ENCODE peak calls at places on chromosomes 13 and 19, in four cellular contexts. Q, N, S and Y are unnamed samples.

GRCh38 chr19:39809368-39809767 is 24.6 kb downstream of the DYRK1B start:
- DNase-seq in Q (no peak), N (no peak), S (no peak), Y (no peak)

GRCh38 chr13:60001892-60002291 is 161.8 kb downstream of the DIAPH3 start:
- DNase-seq in Q (no peak), N (no peak), S (no peak), Y (no peak)

GRCh38 chr19:4174212-4174894 is 8.0 kb downstream of the SIRT6 start:
- DNase-seq in Q (no peak), N (no peak), S (no peak), Y (no peak)

GRCh38 chr19:10193666-10194499 is 870 bp downstream of the DNMT1 start:
- DNase-seq in Q (peak; percentile 76), N (peak; percentile 3), S (peak; percentile 64), Y (peak; percentile 48)

GRCh38 chr19:51272183-51272817 is 21.4 kb downstream of the SIGLECL1 start:
- DNase-seq in Q (no peak), N (no peak), S (no peak), Y (no peak)

GRCh38 chr19:8259142-8259921 is 48.8 kb downstream of the CD320 start:
- DNase-seq in Q (no peak), N (no peak), S (no peak), Y (no peak)

GRCh38 chr13:46097015-46097414 is 7.8 kb downstream of the CPB2 start:
- DNase-seq in Q (no peak), N (no peak), S (peak; percentile 14), Y (no peak)

GRCh38 chr19:48509467-48510194 is 2.0 kb downstream of the LMTK3 start:
- DNase-seq in Q (no peak), N (no peak), S (no peak), Y (peak; percentile 53)

GRCh38 chr19:42289556-42290041 is 12.3 kb upstream of the PRR19 start:
- DNase-seq in Q (no peak), N (no peak), S (no peak), Y (no peak)

GRCh38 chr19:7366701-7367420 is 18.1 kb downstream of the ARHGEF18 start:
- DNase-seq in Q (peak; percentile 33), N (no peak), S (peak; percentile 35), Y (no peak)

GRCh38 chr13:66353664-66354063 is 876.5 kb downstream of the PCDH9 start:
- DNase-seq in Q (no peak), N (no peak), S (no peak), Y (no peak)

GRCh38 chr13:43785166-43785680 is 1.5 kb downstream of the ENOX1 start:
- DNase-seq in Q (peak; percentile 2), N (no peak), S (no peak), Y (no peak)

GRCh38 chr13:113823771-113824170 is 40.1 kb downstream of the GAS6 start:
- DNase-seq in Q (no peak), N (no peak), S (no peak), Y (no peak)

GRCh38 chr19:41399525-41399924 is 1.9 kb downstream of the BCKDHA start:
- DNase-seq in Q (no peak), N (no peak), S (no peak), Y (no peak)

GRCh38 chr19:45863840-45864628 is at the start of gene FOXA3:
- DNase-seq in Q (peak; percentile 17), N (no peak), S (peak; percentile 62), Y (peak; percentile 83)

GRCh38 chr13:86464193-86464592 is 665.0 kb upstream of the SLITRK6 start:
- DNase-seq in Q (no peak), N (no peak), S (no peak), Y (no peak)

GRCh38 chr19:49712397-49712859 is 21.5 kb downstream of the CPT1C start:
- DNase-seq in Q (peak; percentile 1), N (no peak), S (peak; percentile 22), Y (peak; percentile 96)

GRCh38 chr19:54104998-54105715 is 2.5 kb downstream of the NDUFA3 start:
- DNase-seq in Q (no peak), N (no peak), S (no peak), Y (no peak)

GRCh38 chr19:54916822-54917221 is 10.9 kb downstream of the NCR1 start:
- DNase-seq in Q (no peak), N (no peak), S (no peak), Y (no peak)

GRCh38 chr13:113209336-113209879 is at the start of gene CUL4A:
- DNase-seq in Q (peak; percentile 60), N (peak; percentile 84), S (peak; percentile 84), Y (peak; percentile 71)

GRCh38 chr13:102591988-102592781 is 4.6 kb upstream of the TPP2 start:
- DNase-seq in Q (peak; percentile 75), N (peak; percentile 74), S (peak; percentile 74), Y (peak; percentile 87)

GRCh38 chr13:47853236-47853635 is 147.8 kb downstream of the SUCLA2 start:
- DNase-seq in Q (no peak), N (no peak), S (peak; percentile 9), Y (no peak)

GRCh38 chr19:17751103-17751911 is at the start of gene FCHO1:
- DNase-seq in Q (no peak), N (no peak), S (no peak), Y (no peak)

GRCh38 chr13:37058801-37059135 is 720 bp downstream of the SUPT20H start:
- DNase-seq in Q (no peak), N (no peak), S (no peak), Y (peak; percentile 27)

GRCh38 chr19:49808762-49809154 is 4.3 kb downstream of the FUZ start:
- DNase-seq in Q (peak; percentile 71), N (peak; percentile 94), S (peak; percentile 88), Y (peak; percentile 98)

GRCh38 chr13:30976041-30976440 is 43.6 kb downstream of the TEX26 start:
- DNase-seq in Q (no peak), N (no peak), S (peak; percentile 52), Y (no peak)
- H3K14ac ChIP-seq in Q (peak overlapping the region; percentile 52), N (no peak overlapping the region), S (no peak overlapping the region), Y (no peak overlapping the region)

GRCh38 chr19:35093430-35093829 is 22.2 kb upstream of the FXYD3 start:
- DNase-seq in Q (no peak), N (no peak), S (no peak), Y (no peak)
- H3K14ac ChIP-seq in Q (no peak overlapping the region), N (no peak overlapping the region), S (no peak overlapping the region), Y (no peak overlapping the region)

GRCh38 chr19:2469102-2469914 is 6.6 kb upstream of the GADD45B start:
- DNase-seq in Q (peak; percentile 78), N (no peak), S (peak; percentile 83), Y (peak; percentile 83)
- H3K14ac ChIP-seq in Q (peak overlapping the region; percentile 1), N (no peak overlapping the region), S (no peak overlapping the region), Y (peak overlapping the region; percentile 72)

GRCh38 chr13:51221674-51222509 is at the start of gene FAM124A:
- DNase-seq in Q (peak; percentile 4), N (peak; percentile 70), S (peak; percentile 32), Y (no peak)
- H3K14ac ChIP-seq in Q (no peak within 1 kb of the TSS), N (peak within 1 kb of the TSS; percentile 100), S (no peak within 1 kb of the TSS), Y (peak within 1 kb of the TSS; percentile 41)

DNA sequence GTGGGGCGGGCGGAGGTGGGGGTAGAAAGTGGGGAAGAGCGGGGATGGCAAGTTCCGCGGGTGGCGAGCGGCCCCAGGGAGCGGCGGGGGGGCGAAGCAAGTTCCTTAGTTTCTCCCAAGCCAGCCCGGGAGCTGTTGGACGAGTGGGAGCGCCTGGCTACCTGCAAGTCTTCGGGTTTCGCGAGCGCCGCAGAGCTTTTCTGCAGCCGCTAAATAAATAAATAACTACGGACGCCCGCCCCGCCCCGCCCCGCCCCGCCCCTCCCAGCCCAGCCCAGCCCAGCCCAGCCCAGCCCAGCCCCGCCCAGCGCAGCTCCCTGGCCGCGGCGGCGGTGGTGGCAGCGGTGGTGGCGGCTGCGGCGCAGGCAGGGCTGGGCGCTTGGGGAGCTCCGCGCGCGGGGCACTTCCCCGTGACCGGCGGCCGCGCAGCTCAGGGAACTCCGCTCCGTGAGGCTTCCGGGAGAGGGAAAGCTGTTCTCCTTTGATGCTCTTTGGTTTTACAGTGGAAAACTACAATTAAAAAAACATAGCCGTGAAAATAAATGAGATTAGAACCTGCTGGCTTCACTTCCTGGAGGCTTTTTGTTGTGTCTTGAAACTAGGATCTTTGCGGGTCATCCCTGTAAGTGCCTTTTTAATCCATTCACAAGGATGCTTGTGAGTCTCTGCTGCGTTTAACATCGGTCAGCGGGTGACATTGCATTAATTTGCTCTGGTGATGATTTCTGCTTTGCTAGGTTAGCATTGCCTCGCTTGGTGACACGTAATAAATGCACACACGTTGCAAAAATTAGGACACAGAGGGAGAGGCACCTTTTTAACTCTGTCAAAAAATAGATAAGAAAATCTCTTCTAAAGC is at the start of gene UBE2L5:
- DNase-seq in Q (peak; percentile 74), N (peak; percentile 66), S (peak; percentile 82), Y (peak; percentile 89)
- H3K14ac ChIP-seq in Q (peak within 1 kb of the TSS; percentile 60), N (no peak within 1 kb of the TSS), S (no peak within 1 kb of the TSS), Y (peak within 1 kb of the TSS; percentile 67)

GRCh38 chr19:485583-486236 is 10.6 kb upstream of the MADCAM1 start:
- DNase-seq in Q (no peak), N (peak; percentile 75), S (peak; percentile 76), Y (no peak)
- H3K14ac ChIP-seq in Q (no peak overlapping the region), N (peak overlapping the region; percentile 26), S (no peak overlapping the region), Y (no peak overlapping the region)

GRCh38 chr13:99500839-99501134 is 485 bp upstream of the TM9SF2 start:
- DNase-seq in Q (no peak), N (no peak), S (no peak), Y (no peak)

GRCh38 chr13:99501952-99502310 is 659 bp downstream of the TM9SF2 start:
- DNase-seq in Q (peak; percentile 31), N (no peak), S (peak; percentile 52), Y (no peak)

GRCh38 chr13:99498304-99499161 is 2.7 kb upstream of the TM9SF2 start:
- DNase-seq in Q (peak; percentile 95), N (peak; percentile 94), S (peak; percentile 97), Y (peak; percentile 100)

GRCh38 chr13:99505814-99506269 is 4.6 kb downstream of the TM9SF2 start:
- DNase-seq in Q (peak; percentile 63), N (no peak), S (peak; percentile 64), Y (no peak)

GRCh38 chr13:99501135-99501951 is at the start of gene TM9SF2:
- DNase-seq in Q (peak; percentile 97), N (peak; percentile 98), S (peak; percentile 97), Y (peak; percentile 99)
- H3K14ac ChIP-seq in Q (peak within 1 kb of the TSS; percentile 95), N (peak within 1 kb of the TSS; percentile 60), S (no peak within 1 kb of the TSS), Y (peak within 1 kb of the TSS; percentile 75)

GRCh38 chr19:56667311-56667870 is 4.2 kb downstream of the ZNF835 start:
- DNase-seq in Q (no peak), N (no peak), S (no peak), Y (no peak)
- H3K14ac ChIP-seq in Q (no peak overlapping the region), N (no peak overlapping the region), S (no peak overlapping the region), Y (no peak overlapping the region)

GRCh38 chr19:43754562-43755255 is at the start of gene SMG9:
- DNase-seq in Q (peak; percentile 97), N (peak; percentile 99), S (peak; percentile 98), Y (peak; percentile 97)
- H3K14ac ChIP-seq in Q (peak within 1 kb of the TSS; percentile 86), N (peak within 1 kb of the TSS; percentile 59), S (no peak within 1 kb of the TSS), Y (peak within 1 kb of the TSS; percentile 95)